ENCODE peak calls at places on chromosomes 7 and 10, in seven cellular contexts. S is Peyer's patch, O is AG09309, F is GM20000, M is D721Med, V is astrocyte of the spinal cord, K is mucosa of descending colon. R is an unnamed sample.

GRCh38 chr7:135328526-135328925 is 94.9 kb downstream of the STRA8 start:
- DNase-seq in O (no peak), S (no peak), K (no peak), F (no peak), V (no peak), M (no peak), R (no peak)

GRCh38 chr7:69436944-69437343 is 161.3 kb upstream of the AUTS2 start:
- DNase-seq in F (no peak), K (no peak), M (no peak), V (peak), S (no peak), O (no peak), R (no peak)

GRCh38 chr7:30224511-30225031 is 59.8 kb upstream of the ZNRF2 start:
- DNase-seq in M (no peak), S (no peak), F (no peak), K (no peak), O (peak), V (peak), R (peak)

GRCh38 chr10:76287856-76288255 is 856.4 kb downstream of the LRMDA start:
- DNase-seq in F (no peak), S (no peak), V (no peak), O (no peak), K (no peak), M (no peak), R (no peak)

GRCh38 chr7:116417593-116418345 is 81.8 kb upstream of the CAV2 start:
- DNase-seq in V (no peak), M (no peak), S (no peak), K (no peak), O (no peak), F (no peak), R (no peak)

GRCh38 chr7:80133361-80134104 is 1.1 kb upstream of the GNAI1 start:
- DNase-seq in S (no peak), O (no peak), V (no peak), F (no peak), M (no peak), K (no peak), R (peak)

GRCh38 chr7:151796091-151796870 is 80.6 kb downstream of the PRKAG2 start:
- DNase-seq in F (no peak), V (peak), K (peak), S (no peak), O (no peak), M (no peak), R (no peak)

GRCh38 chr7:39709768-39710291 is 86.5 kb downstream of the RALA start:
- DNase-seq in F (peak), K (no peak), V (peak), M (peak), S (no peak), O (no peak), R (peak)

GRCh38 chr7:131608112-131608498 is 51.7 kb upstream of the PODXL start:
- DNase-seq in F (no peak), O (no peak), K (no peak), S (no peak), M (no peak), V (no peak), R (no peak)

GRCh38 chr10:84077728-84078127 is 61.6 kb upstream of the GHITM start:
- DNase-seq in O (no peak), V (no peak), F (no peak), K (no peak), M (no peak), S (no peak), R (no peak)

GRCh38 chr10:84075226-84076046 is 63.9 kb upstream of the GHITM start:
- DNase-seq in S (no peak), F (no peak), M (no peak), O (no peak), K (no peak), V (no peak), R (no peak)

GRCh38 chr10:84078771-84079170 is 60.5 kb upstream of the GHITM start:
- DNase-seq in F (no peak), M (no peak), S (no peak), O (no peak), K (no peak), V (no peak), R (no peak)

GRCh38 chr10:84076047-84076388 is 63.3 kb upstream of the GHITM start:
- DNase-seq in K (no peak), O (peak), F (no peak), V (peak), M (no peak), S (no peak), R (peak)

DNA sequence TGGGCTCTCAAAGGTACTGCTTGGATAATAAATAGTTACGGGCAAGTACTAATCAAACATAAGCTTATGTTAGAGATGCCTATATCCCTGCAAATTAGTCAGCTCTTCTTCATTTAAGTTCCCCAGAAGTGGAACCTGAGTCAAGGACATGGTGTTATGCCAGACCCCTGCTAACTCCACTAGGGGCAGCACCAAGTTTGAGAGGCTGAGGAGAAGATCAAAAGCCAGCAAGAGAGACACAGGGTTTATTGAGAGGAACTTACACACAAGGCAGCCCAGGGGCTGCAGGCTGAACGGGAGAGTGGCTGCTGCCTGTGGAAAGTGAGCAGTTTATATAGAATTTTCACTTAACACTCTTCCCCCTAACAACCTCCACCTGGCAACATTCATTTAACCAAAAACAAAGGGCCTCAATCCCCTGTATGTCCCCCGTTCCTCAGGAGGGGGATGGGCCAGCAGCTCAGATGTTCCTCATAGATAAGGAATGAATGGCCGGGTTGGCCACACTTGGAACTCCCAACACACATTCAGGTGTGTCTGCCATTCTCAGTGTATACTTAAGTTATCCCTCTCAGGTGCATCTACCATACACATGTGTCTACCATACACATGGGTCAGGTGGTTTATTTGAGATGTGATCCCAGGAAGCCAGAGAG is 62.6 kb upstream of the GHITM start:
- DNase-seq in M (no peak), O (no peak), F (no peak), S (no peak), K (no peak), V (peak), R (peak)
- TF ChIP-seq CTCF in M (peak), O (peak), F (no peak), S (no peak), K (no peak), V (peak), R (peak)

GRCh38 chr10:110192552-110192951 is 14.9 kb upstream of the MXI1 start:
- DNase-seq in S (no peak), M (no peak), K (no peak), F (peak), V (no peak), O (no peak), R (no peak)
- TF ChIP-seq CTCF in S (no peak), M (no peak), K (no peak), F (no peak), V (no peak), O (no peak), R (peak)

GRCh38 chr10:119611433-119611832 is 14.7 kb upstream of the TIAL1 start:
- DNase-seq in F (no peak), S (no peak), O (no peak), M (no peak), K (no peak), V (no peak), R (no peak)

DNA sequence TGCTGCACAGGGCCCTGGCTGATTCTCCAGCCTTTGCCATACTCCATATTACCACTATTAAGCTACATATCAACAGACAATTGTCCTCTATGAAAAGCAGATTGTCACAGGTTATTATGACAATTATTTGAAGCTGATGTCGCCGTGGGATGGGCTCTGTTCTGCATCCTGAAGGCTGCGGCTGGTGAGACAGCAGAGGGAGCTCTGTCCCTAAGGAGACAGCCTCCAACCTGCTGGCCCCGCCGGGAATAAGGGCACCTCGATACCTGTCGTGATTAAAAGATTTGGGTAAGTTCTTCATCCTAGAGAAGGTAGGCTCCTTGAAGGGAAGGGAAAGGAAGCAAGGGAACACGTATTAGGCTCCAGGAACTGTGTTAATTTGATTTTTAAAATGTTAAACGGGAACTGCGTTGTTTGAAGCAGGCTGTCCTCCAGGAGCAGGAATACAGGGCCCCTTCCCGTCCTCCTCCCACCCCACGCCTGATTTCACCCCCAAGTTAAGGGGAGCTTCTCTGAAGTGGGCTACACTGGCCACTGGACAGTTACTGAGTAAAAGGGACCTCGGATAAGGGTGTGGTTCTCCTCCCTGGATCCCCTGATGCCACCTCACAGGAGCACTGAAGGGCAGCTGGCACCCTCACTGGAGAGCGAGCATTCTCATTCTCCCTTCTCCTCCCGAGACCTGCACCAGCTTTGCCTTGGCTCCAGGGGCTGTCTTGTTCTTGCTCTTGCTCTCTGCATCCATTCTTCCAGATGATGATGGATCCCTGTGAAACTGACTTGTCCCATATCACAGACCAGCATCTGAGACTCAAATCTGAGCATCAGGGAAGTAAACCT is 11.8 kb upstream of the TIAL1 start:
- DNase-seq in M (no peak), S (peak), O (no peak), F (peak), K (peak), V (peak), R (peak)
- TF ChIP-seq CTCF in M (peak), S (peak), O (peak), F (peak), K (peak), V (peak), R (peak)

DNA sequence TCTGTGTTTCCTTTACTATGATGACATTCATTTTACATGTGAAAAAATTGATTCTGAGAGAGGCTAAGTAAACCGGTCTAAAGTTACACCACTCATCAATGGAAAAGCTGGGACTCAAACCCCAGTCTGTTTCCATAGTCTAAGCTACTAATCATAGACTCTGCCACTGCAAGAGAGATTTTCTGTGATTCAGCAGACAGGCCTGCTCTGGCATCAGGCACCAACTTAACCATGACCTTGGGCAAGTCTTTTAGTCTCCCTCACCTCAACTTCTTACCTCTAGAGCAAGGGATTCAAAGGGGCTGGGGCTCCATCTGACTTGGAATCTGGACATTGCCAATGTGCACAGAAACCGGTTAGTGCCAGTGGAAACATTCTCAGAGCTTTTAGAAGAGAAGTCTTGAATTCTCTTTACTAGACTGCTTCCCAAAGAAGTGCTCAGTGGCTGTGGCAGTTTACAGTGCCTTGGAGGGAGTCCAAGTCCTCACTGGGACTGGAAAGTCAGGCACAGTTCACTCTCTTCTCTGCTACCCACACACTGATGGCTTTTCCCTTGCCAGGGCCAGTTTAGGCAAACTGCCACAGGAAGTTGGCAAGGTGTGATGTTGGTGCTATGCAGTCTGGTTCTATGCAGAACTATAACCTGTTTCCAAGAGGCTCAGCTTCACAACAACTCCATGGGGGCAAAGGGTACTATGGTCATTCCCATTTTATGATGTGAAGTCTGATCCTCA is 4.5 kb upstream of the BLNK start:
- DNase-seq in F (no peak), M (no peak), K (peak), V (no peak), O (no peak), S (no peak), R (no peak)
- TF ChIP-seq CTCF in F (no peak), M (no peak), K (no peak), V (no peak), O (no peak), S (no peak), R (no peak)

GRCh38 chr7:126856691-126857291 is 395.9 kb downstream of the GRM8 start:
- DNase-seq in K (no peak), M (no peak), V (peak), S (no peak), F (peak), O (no peak), R (peak)
- TF ChIP-seq CTCF in K (no peak), M (peak), V (peak), S (peak), F (peak), O (no peak), R (peak)

GRCh38 chr7:87948371-87948770 is 14.3 kb downstream of the ADAM22 start:
- DNase-seq in K (no peak), S (no peak), F (no peak), O (no peak), V (no peak), M (no peak), R (no peak)
- TF ChIP-seq CTCF in K (no peak), S (no peak), F (no peak), O (no peak), V (no peak), M (no peak), R (no peak)

GRCh38 chr7:105017263-105018051 is 3.5 kb downstream of the KMT2E start:
- DNase-seq in V (no peak), S (no peak), F (no peak), K (no peak), M (no peak), O (no peak), R (no peak)

GRCh38 chr7:105014725-105015630 is 973 bp downstream of the KMT2E start:
- DNase-seq in M (no peak), S (peak), V (peak), O (no peak), F (peak), K (peak), R (peak)

GRCh38 chr7:105013818-105014724 is at the start of gene KMT2E:
- DNase-seq in F (peak), M (peak), V (peak), O (peak), S (peak), K (peak), R (peak)

GRCh38 chr7:105015631-105015965 is 1.6 kb downstream of the KMT2E start:
- DNase-seq in S (peak), M (no peak), V (peak), K (no peak), O (no peak), F (peak), R (peak)

GRCh38 chr7:105016083-105017075 is 2.4 kb downstream of the KMT2E start:
- DNase-seq in S (no peak), F (no peak), M (no peak), O (no peak), V (peak), K (no peak), R (peak)
- TF ChIP-seq CTCF in S (no peak), F (no peak), M (no peak), O (no peak), V (no peak), K (no peak), R (no peak)

DNA sequence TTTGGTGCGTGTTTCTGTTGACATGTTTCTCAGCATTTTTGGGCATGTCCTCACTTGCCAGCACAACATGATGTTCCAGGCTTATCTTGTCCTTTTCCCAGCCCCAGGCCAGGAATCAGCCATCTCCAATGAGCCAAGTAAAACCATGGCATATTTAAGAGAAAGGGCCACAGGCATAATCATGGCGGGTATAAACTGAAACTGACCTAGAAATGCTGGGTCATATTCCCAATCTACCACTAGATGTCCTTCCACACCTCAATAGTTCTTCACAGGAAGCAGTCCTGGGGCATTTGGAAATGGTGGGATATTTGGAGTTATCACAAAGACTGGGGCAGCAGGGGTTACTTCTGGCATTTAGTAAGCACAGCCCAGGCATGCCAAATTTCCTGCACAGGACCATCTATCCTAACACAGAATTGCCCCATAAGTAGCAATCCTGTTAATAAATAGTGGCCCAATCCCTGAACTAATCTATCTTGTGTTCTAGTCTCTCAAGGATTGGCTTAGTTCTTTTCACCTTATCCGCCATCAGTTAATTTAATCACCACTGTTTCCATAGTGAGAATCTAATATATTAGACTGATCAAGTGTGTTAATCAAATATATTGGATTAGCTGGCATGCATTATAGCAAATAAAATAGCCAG is 101.6 kb downstream of the NPSR1 start:
- DNase-seq in S (no peak), K (no peak), V (peak), F (peak), M (no peak), O (peak), R (peak)
- TF ChIP-seq CTCF in S (peak), K (peak), V (peak), F (peak), M (peak), O (peak), R (peak)

GRCh38 chr7:100630066-100630465 is 11.3 kb downstream of the TFR2 start:
- DNase-seq in M (no peak), O (no peak), K (no peak), S (no peak), V (no peak), F (no peak), R (no peak)

GRCh38 chr7:100627238-100627549 is 14.2 kb downstream of the TFR2 start:
- DNase-seq in M (no peak), O (no peak), S (no peak), F (no peak), V (no peak), K (peak), R (no peak)

GRCh38 chr7:100626530-100627237 is 14.3 kb downstream of the MOSPD3 start:
- DNase-seq in O (peak), V (peak), S (peak), K (peak), M (peak), F (peak), R (peak)

GRCh38 chr7:100626055-100626454 is 13.7 kb downstream of the MOSPD3 start:
- DNase-seq in K (no peak), O (no peak), S (no peak), V (no peak), M (no peak), F (no peak), R (no peak)

GRCh38 chr7:100629117-100629711 is 12.1 kb downstream of the TFR2 start:
- DNase-seq in F (peak), K (peak), M (no peak), O (no peak), S (no peak), V (no peak), R (peak)
- TF ChIP-seq CTCF in F (peak), K (no peak), M (peak), O (peak), S (no peak), V (peak), R (peak)

R was measured in choroid plexus epithelial cell.